ENCODE peak calls at places on chromosomes 3 and 15, in ten cellular contexts. O is NCI-H1694; P is GM06990; U is stimulated activated CD8-positive, alpha-beta memory T cell treated with anti-CD3 and anti-CD28 coated beads, Interleukin-12 subunit alpha, Interleukin-12 subunit beta, amount 100 ng/mL, for 1 hour; B is HEK293T; C is substantia nigra; V is T-helper 2 cell; D is GM04504; E is HS-27A; I is mesothelial cell of epicardium. S is an unnamed sample.
A peak's percentile ranks its signal among the peaks of the same experiment; 100 is the strongest.

GRCh38 chr15:86082619-86083377 is 3.1 kb downstream of the AGBL1 start:
- DNase-seq in V (no peak), D (no peak), I (no peak), B (no peak), C (peak; percentile 16), P (no peak), U (no peak), O (no peak), E (no peak), S (peak; percentile 52)

GRCh38 chr3:13064469-13064868 is 8.8 kb downstream of the IQSEC1 start:
- DNase-seq in I (no peak), B (no peak), U (no peak), V (no peak), E (no peak), P (no peak), O (no peak), C (no peak), D (no peak), S (peak; percentile 23)

GRCh38 chr15:68700395-68701123 is 120.1 kb downstream of the ANP32A start:
- DNase-seq in V (no peak), E (no peak), B (peak; percentile 74), C (peak; percentile 66), I (peak; percentile 61), P (no peak), U (no peak), D (peak; percentile 35), O (peak; percentile 83), S (peak; percentile 88)

GRCh38 chr3:46114324-46114988 is 87.2 kb upstream of the XCR1 start:
- DNase-seq in V (no peak), E (peak; percentile 69), C (no peak), P (no peak), B (no peak), D (peak; percentile 42), I (no peak), O (no peak), U (no peak), S (peak; percentile 17)

GRCh38 chr3:17401912-17402311 is 340.5 kb downstream of the TBC1D5 start:
- DNase-seq in U (no peak), D (no peak), O (no peak), I (no peak), C (no peak), E (no peak), B (no peak), V (no peak), P (no peak), S (no peak)

GRCh38 chr3:69330891-69331400 is 54.9 kb downstream of the FRMD4B start:
- DNase-seq in E (no peak), D (no peak), U (no peak), B (no peak), V (no peak), O (no peak), I (no peak), C (no peak), P (no peak), S (no peak)

GRCh38 chr3:35659808-35660207 is 20.5 kb downstream of the ARPP21 start:
- DNase-seq in I (no peak), E (no peak), O (no peak), P (no peak), B (no peak), D (no peak), C (no peak), V (no peak), U (no peak), S (no peak)

GRCh38 chr3:46538803-46539442 is 27.2 kb downstream of the LRRC2 start:
- DNase-seq in O (no peak), V (peak; percentile 41), B (no peak), P (peak; percentile 85), I (no peak), C (peak; percentile 32), U (peak; percentile 66), E (no peak), D (peak; percentile 60), S (peak; percentile 24)

GRCh38 chr15:55835866-55836265 is 92.9 kb upstream of the PRTG start:
- DNase-seq in U (no peak), P (no peak), V (no peak), E (no peak), O (no peak), D (no peak), I (no peak), C (no peak), B (no peak), S (no peak)

GRCh38 chr3:5005367-5005766 is 26.1 kb downstream of the BHLHE40 start:
- DNase-seq in O (no peak), P (no peak), U (no peak), V (no peak), E (no peak), I (no peak), D (no peak), C (no peak), B (no peak), S (no peak)

GRCh38 chr3:18366258-18366657 is 58.9 kb downstream of the SATB1 start:
- DNase-seq in I (no peak), E (no peak), D (no peak), P (no peak), V (no peak), U (no peak), O (no peak), B (no peak), C (no peak), S (no peak)

GRCh38 chr3:39491733-39492350 is 24.4 kb downstream of the MOBP start:
- DNase-seq in I (no peak), D (no peak), P (no peak), V (no peak), E (no peak), U (no peak), B (no peak), C (no peak), O (no peak), S (no peak)

GRCh38 chr3:72680766-72681165 is 167.5 kb downstream of the SHQ1 start:
- DNase-seq in V (no peak), U (no peak), P (no peak), E (no peak), D (no peak), B (no peak), O (no peak), C (no peak), I (no peak), S (no peak)

GRCh38 chr15:78944669-78945407 is at the start of gene CTSH:
- DNase-seq in I (peak; percentile 89), O (no peak), D (no peak), V (peak; percentile 55), P (peak; percentile 89), E (peak; percentile 45), B (peak; percentile 91), C (peak; percentile 31), U (peak; percentile 47), S (peak; percentile 71)

GRCh38 chr3:111200027-111200426 is 128.4 kb downstream of the NECTIN3 start:
- DNase-seq in I (no peak), U (no peak), P (no peak), E (no peak), V (no peak), B (no peak), O (no peak), D (peak; percentile 20), C (no peak), S (no peak)

GRCh38 chr3:122466701-122467240 is 48.0 kb downstream of the KPNA1 start:
- DNase-seq in I (no peak), D (no peak), O (no peak), V (no peak), E (no peak), P (no peak), U (no peak), B (no peak), C (no peak), S (no peak)

GRCh38 chr3:116299646-116300081 is 145.6 kb downstream of the LSAMP start:
- DNase-seq in I (no peak), C (no peak), V (no peak), B (no peak), U (no peak), E (no peak), P (peak; percentile 7), D (no peak), O (peak; percentile 81), S (peak; percentile 20)